ENCODE peak calls at places on chromosomes 5 and 9, in six cellular contexts. One of them, this sample, is unnamed.
A peak's percentile ranks its signal among the peaks of the same experiment; 100 is the strongest.

GRCh38 chr5:151620463-151620844 is 29.3 kb upstream of the FAT2 start:
- DNase-seq in fibroblast of lung: no peak
- DNase-seq in cardiac muscle cell: no peak
- DNase-seq in keratinocyte: no peak
- DNase-seq in AG04450: no peak
- DNase-seq in BE2C: no peak
- DNase-seq in this sample: no peak

GRCh38 chr9:96391021-96391765 is 7.7 kb upstream of the SLC35D2 start:
- DNase-seq in cardiac muscle cell: no peak
- DNase-seq in fibroblast of lung: peak; percentile 27
- DNase-seq in keratinocyte: no peak
- DNase-seq in BE2C: no peak
- DNase-seq in AG04450: no peak
- DNase-seq in this sample: no peak

GRCh38 chr5:150778103-150778516 is 447 bp upstream of the SMIM3 start:
- DNase-seq in BE2C: no peak
- DNase-seq in keratinocyte: no peak
- DNase-seq in AG04450: no peak
- DNase-seq in fibroblast of lung: no peak
- DNase-seq in cardiac muscle cell: no peak
- DNase-seq in this sample: no peak

GRCh38 chr5:91079037-91079436 is 304.1 kb downstream of the ARRDC3 start:
- DNase-seq in cardiac muscle cell: no peak
- DNase-seq in keratinocyte: no peak
- DNase-seq in fibroblast of lung: peak; percentile 40
- DNase-seq in AG04450: no peak
- DNase-seq in BE2C: no peak
- DNase-seq in this sample: peak; percentile 63

GRCh38 chr5:7392401-7393024 is 3.4 kb upstream of the ADCY2 start:
- DNase-seq in keratinocyte: no peak
- DNase-seq in BE2C: no peak
- DNase-seq in cardiac muscle cell: peak; percentile 65
- DNase-seq in AG04450: no peak
- DNase-seq in fibroblast of lung: peak; percentile 12
- DNase-seq in this sample: no peak

GRCh38 chr9:122444366-122444765 is 33.4 kb downstream of the OR1J1 start:
- DNase-seq in AG04450: peak; percentile 42
- DNase-seq in fibroblast of lung: peak; percentile 88
- DNase-seq in cardiac muscle cell: no peak
- DNase-seq in keratinocyte: no peak
- DNase-seq in BE2C: no peak
- DNase-seq in this sample: no peak

GRCh38 chr9:6923081-6923480 is 165.3 kb downstream of the KDM4C start:
- DNase-seq in cardiac muscle cell: no peak
- DNase-seq in BE2C: no peak
- DNase-seq in fibroblast of lung: no peak
- DNase-seq in keratinocyte: no peak
- DNase-seq in AG04450: no peak
- DNase-seq in this sample: no peak

GRCh38 chr5:33601881-33602280 is 161.1 kb downstream of the TARS1 start:
- DNase-seq in cardiac muscle cell: peak; percentile 53
- DNase-seq in fibroblast of lung: no peak
- DNase-seq in BE2C: no peak
- DNase-seq in keratinocyte: no peak
- DNase-seq in AG04450: no peak
- DNase-seq in this sample: peak; percentile 56

GRCh38 chr9:34379334-34380033 is 2.8 kb upstream of the MYORG start:
- DNase-seq in cardiac muscle cell: peak; percentile 85
- DNase-seq in AG04450: peak; percentile 49
- DNase-seq in BE2C: peak; percentile 84
- DNase-seq in fibroblast of lung: peak; percentile 81
- DNase-seq in keratinocyte: peak; percentile 83
- DNase-seq in this sample: no peak

GRCh38 chr5:113059232-113059805 is 82.7 kb downstream of the DCP2 start:
- DNase-seq in BE2C: peak; percentile 95
- DNase-seq in cardiac muscle cell: no peak
- DNase-seq in fibroblast of lung: peak; percentile 68
- DNase-seq in AG04450: no peak
- DNase-seq in keratinocyte: no peak
- DNase-seq in this sample: peak; percentile 91

GRCh38 chr5:76363385-76364261 is 39.5 kb upstream of the IQGAP2 start:
- DNase-seq in cardiac muscle cell: peak; percentile 60
- DNase-seq in AG04450: no peak
- DNase-seq in fibroblast of lung: peak; percentile 17
- DNase-seq in keratinocyte: no peak
- DNase-seq in BE2C: peak; percentile 38
- DNase-seq in this sample: no peak

GRCh38 chr5:84255318-84255717 is 129.4 kb downstream of the EDIL3 start:
- DNase-seq in fibroblast of lung: peak; percentile 63
- DNase-seq in AG04450: no peak
- DNase-seq in BE2C: no peak
- DNase-seq in keratinocyte: no peak
- DNase-seq in cardiac muscle cell: no peak
- DNase-seq in this sample: no peak

GRCh38 chr9:3467593-3468219 is 58.1 kb downstream of the RFX3 start:
- DNase-seq in BE2C: peak; percentile 73
- DNase-seq in AG04450: peak; percentile 34
- DNase-seq in keratinocyte: no peak
- DNase-seq in cardiac muscle cell: peak; percentile 63
- DNase-seq in fibroblast of lung: peak; percentile 72
- DNase-seq in this sample: no peak

GRCh38 chr5:157449011-157449723 is 10.8 kb upstream of the NIPAL4 start:
- DNase-seq in AG04450: no peak
- DNase-seq in cardiac muscle cell: peak; percentile 36
- DNase-seq in keratinocyte: no peak
- DNase-seq in fibroblast of lung: peak; percentile 10
- DNase-seq in BE2C: peak; percentile 40
- DNase-seq in this sample: no peak

GRCh38 chr5:156253130-156253529 is 73.8 kb upstream of the SGCD start:
- DNase-seq in keratinocyte: no peak
- DNase-seq in AG04450: no peak
- DNase-seq in fibroblast of lung: no peak
- DNase-seq in cardiac muscle cell: no peak
- DNase-seq in BE2C: no peak
- DNase-seq in this sample: no peak

GRCh38 chr9:121743441-121744001 is 92.1 kb downstream of the DAB2IP start:
- DNase-seq in fibroblast of lung: peak; percentile 90
- DNase-seq in AG04450: peak; percentile 55
- DNase-seq in cardiac muscle cell: peak; percentile 90
- DNase-seq in keratinocyte: no peak
- DNase-seq in BE2C: peak; percentile 76
- DNase-seq in this sample: peak; percentile 61

GRCh38 chr5:132086277-132086794 is 12.7 kb downstream of the CSF2 start:
- DNase-seq in AG04450: peak; percentile 83
- DNase-seq in fibroblast of lung: peak; percentile 90
- DNase-seq in BE2C: peak; percentile 91
- DNase-seq in cardiac muscle cell: no peak
- DNase-seq in keratinocyte: peak; percentile 90
- DNase-seq in this sample: peak; percentile 89

GRCh38 chr5:39674209-39675082 is 249.7 kb upstream of the DAB2 start:
- DNase-seq in keratinocyte: no peak
- DNase-seq in fibroblast of lung: no peak
- DNase-seq in BE2C: no peak
- DNase-seq in cardiac muscle cell: no peak
- DNase-seq in AG04450: no peak
- DNase-seq in this sample: no peak

GRCh38 chr9:83972286-83972685 is 7.7 kb downstream of the HNRNPK start:
- DNase-seq in BE2C: no peak
- DNase-seq in fibroblast of lung: no peak
- DNase-seq in AG04450: no peak
- DNase-seq in keratinocyte: no peak
- DNase-seq in cardiac muscle cell: no peak
- DNase-seq in this sample: no peak

GRCh38 chr5:169272731-169273401 is 28.1 kb downstream of the SLIT3 start:
- DNase-seq in fibroblast of lung: no peak
- DNase-seq in keratinocyte: no peak
- DNase-seq in cardiac muscle cell: no peak
- DNase-seq in BE2C: peak; percentile 27
- DNase-seq in AG04450: no peak
- DNase-seq in this sample: no peak

GRCh38 chr5:169272111-169272510 is 28.8 kb downstream of the SLIT3 start:
- DNase-seq in AG04450: no peak
- DNase-seq in fibroblast of lung: no peak
- DNase-seq in keratinocyte: no peak
- DNase-seq in BE2C: no peak
- DNase-seq in cardiac muscle cell: no peak
- DNase-seq in this sample: no peak

GRCh38 chr5:169268019-169268418 is 32.9 kb downstream of the SLIT3 start:
- DNase-seq in keratinocyte: no peak
- DNase-seq in fibroblast of lung: no peak
- DNase-seq in cardiac muscle cell: no peak
- DNase-seq in AG04450: no peak
- DNase-seq in BE2C: no peak
- DNase-seq in this sample: no peak

GRCh38 chr5:169273451-169273850 is 27.5 kb downstream of the SLIT3 start:
- DNase-seq in keratinocyte: no peak
- DNase-seq in AG04450: no peak
- DNase-seq in cardiac muscle cell: no peak
- DNase-seq in BE2C: no peak
- DNase-seq in fibroblast of lung: no peak
- DNase-seq in this sample: no peak

GRCh38 chr5:169270827-169271226 is 30.1 kb downstream of the SLIT3 start:
- DNase-seq in cardiac muscle cell: no peak
- DNase-seq in keratinocyte: no peak
- DNase-seq in AG04450: no peak
- DNase-seq in BE2C: no peak
- DNase-seq in fibroblast of lung: no peak
- DNase-seq in this sample: no peak
- TF ChIP-seq CTCF in cardiac muscle cell: no peak
- TF ChIP-seq CTCF in keratinocyte: no peak
- TF ChIP-seq CTCF in AG04450: no peak
- TF ChIP-seq CTCF in BE2C: peak; percentile 34
- TF ChIP-seq CTCF in fibroblast of lung: no peak
- TF ChIP-seq CTCF in this sample: no peak

DNA sequence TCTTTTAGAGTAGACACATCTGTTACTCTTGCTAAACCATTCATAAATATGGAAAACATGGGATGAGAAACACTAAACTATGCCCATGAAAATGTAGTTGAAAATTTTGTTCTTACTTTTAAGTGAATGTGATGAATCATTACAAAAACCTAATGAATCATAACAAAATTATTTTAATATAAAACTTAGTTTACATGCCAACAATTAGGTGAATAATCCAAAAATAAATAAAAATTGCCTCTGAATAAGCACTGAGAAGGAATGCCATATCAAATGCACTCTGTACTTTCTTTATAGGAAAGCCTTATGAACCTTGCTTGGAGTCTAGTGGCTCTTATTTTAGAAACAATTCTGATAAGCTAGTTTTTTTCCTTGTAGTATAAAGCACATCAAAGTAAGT is 297.7 kb upstream of the EFNA5 start:
- DNase-seq in fibroblast of lung: peak; percentile 17
- DNase-seq in cardiac muscle cell: no peak
- DNase-seq in keratinocyte: no peak
- DNase-seq in BE2C: no peak
- DNase-seq in AG04450: no peak
- DNase-seq in this sample: no peak
- H3K4me3 ChIP-seq in fibroblast of lung: no peak overlapping the region
- H3K4me3 ChIP-seq in cardiac muscle cell: no peak overlapping the region
- H3K4me3 ChIP-seq in keratinocyte: no peak overlapping the region
- H3K4me3 ChIP-seq in BE2C: no peak overlapping the region
- H3K4me3 ChIP-seq in AG04450: no peak overlapping the region
- H3K4me3 ChIP-seq in this sample: no peak overlapping the region

GRCh38 chr5:176809544-176810083 is 745 bp upstream of the UNC5A start:
- DNase-seq in BE2C: no peak
- DNase-seq in fibroblast of lung: no peak
- DNase-seq in cardiac muscle cell: peak; percentile 21
- DNase-seq in AG04450: no peak
- DNase-seq in keratinocyte: no peak
- DNase-seq in this sample: no peak

GRCh38 chr5:176813587-176814312 is 3.4 kb downstream of the UNC5A start:
- DNase-seq in BE2C: no peak
- DNase-seq in cardiac muscle cell: no peak
- DNase-seq in keratinocyte: no peak
- DNase-seq in AG04450: no peak
- DNase-seq in fibroblast of lung: no peak
- DNase-seq in this sample: no peak

GRCh38 chr5:176812269-176813259 is 2.2 kb downstream of the UNC5A start:
- DNase-seq in keratinocyte: no peak
- DNase-seq in BE2C: peak; percentile 82
- DNase-seq in cardiac muscle cell: peak; percentile 80
- DNase-seq in fibroblast of lung: no peak
- DNase-seq in AG04450: no peak
- DNase-seq in this sample: no peak

GRCh38 chr5:176810687-176811501 is 535 bp downstream of the UNC5A start:
- DNase-seq in BE2C: peak; percentile 60
- DNase-seq in AG04450: no peak
- DNase-seq in fibroblast of lung: peak; percentile 9
- DNase-seq in cardiac muscle cell: no peak
- DNase-seq in keratinocyte: no peak
- DNase-seq in this sample: no peak

DNA sequence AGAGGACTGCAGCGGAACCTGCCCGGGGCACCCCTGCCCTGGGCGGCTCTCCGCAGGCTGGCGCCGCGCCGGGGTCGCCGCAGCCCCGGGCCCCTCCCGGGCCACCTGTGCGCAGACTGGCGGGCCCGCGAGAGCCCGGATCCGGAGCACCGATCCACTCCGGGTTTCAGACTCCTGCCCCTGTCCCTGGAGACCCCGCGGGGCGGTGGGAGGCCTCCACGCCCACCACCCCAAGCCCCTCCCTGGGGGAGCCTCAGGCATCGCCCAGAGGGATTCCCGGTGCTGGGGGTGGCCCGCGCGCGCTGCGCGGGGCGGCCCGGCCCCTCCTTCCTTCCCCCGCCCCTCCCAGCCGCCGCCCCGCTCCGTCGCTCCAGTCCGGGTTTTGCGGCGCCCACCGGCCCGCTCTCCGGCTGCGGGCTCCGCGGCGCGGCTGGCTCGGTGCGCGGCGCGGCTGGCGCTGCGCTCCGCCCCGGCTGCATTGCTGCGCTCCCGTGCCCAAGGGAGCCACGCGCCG is at the start of gene UNC5A:
- DNase-seq in AG04450: no peak
- DNase-seq in BE2C: peak; percentile 88
- DNase-seq in fibroblast of lung: peak; percentile 20
- DNase-seq in keratinocyte: no peak
- DNase-seq in cardiac muscle cell: peak; percentile 77
- DNase-seq in this sample: no peak
- H3K27me3 ChIP-seq in AG04450: peaks cover 51% of the 10 kb centered on the region
- H3K27me3 ChIP-seq in BE2C: no peaks in the 10 kb centered on the region
- H3K27me3 ChIP-seq in fibroblast of lung: peaks cover 24% of the 10 kb centered on the region
- H3K27me3 ChIP-seq in keratinocyte: peaks cover 59% of the 10 kb centered on the region
- H3K27me3 ChIP-seq in cardiac muscle cell: peaks cover 77% of the 10 kb centered on the region
- H3K27me3 ChIP-seq in this sample: peaks cover 38% of the 10 kb centered on the region

DNA sequence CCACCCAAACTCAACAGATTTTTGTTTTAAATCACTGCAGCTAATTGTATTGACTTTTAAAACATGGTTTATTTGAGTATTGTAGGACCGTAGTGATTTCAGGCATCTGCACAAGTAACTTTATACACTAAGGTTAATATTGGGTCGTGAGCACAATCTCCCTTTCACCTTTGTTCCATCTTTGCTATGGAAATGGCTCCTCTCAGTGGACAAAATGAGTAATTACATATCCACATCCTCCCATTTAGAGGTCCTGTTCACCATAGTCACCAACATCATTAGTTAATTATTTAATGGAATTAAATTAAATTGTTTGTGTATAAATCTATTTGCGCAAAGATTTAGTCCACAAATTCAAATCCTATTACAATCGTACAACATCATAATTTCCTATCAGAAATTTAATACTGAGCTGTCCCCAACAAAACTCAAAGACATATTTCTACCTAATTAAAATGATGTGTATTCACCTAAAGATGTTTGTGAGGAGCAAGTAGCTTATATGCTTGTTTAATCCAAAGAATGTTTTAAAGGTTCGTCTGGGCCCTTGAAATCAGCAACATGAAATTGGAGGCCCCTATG is 173.0 kb upstream of the DAPK1 start:
- DNase-seq in cardiac muscle cell: peak; percentile 65
- DNase-seq in AG04450: peak; percentile 20
- DNase-seq in fibroblast of lung: peak; percentile 79
- DNase-seq in keratinocyte: peak; percentile 19
- DNase-seq in BE2C: no peak
- DNase-seq in this sample: no peak
- TF ChIP-seq CTCF in cardiac muscle cell: peak; percentile 60
- TF ChIP-seq CTCF in AG04450: peak; percentile 72
- TF ChIP-seq CTCF in fibroblast of lung: peak; percentile 60
- TF ChIP-seq CTCF in keratinocyte: peak; percentile 56
- TF ChIP-seq CTCF in BE2C: peak; percentile 78
- TF ChIP-seq CTCF in this sample: peak; percentile 60

This sample was measured in kidney epithelial cell.